ENCODE peak calls at places on chromosomes 12 and 14, in four cellular contexts. One of them, this sample, is unnamed.

GRCh38 chr12:40907115-40907521 is 214.9 kb downstream of the CNTN1 start:
- DNase-seq in A549: peak; percentile 24
- DNase-seq in K562: no peak
- DNase-seq in GM12878: peak; percentile 34
- DNase-seq in this sample: no peak

GRCh38 chr14:56902413-56902812 is 92.1 kb upstream of the OTX2 start:
- DNase-seq in A549: no peak
- DNase-seq in K562: no peak
- DNase-seq in GM12878: no peak
- DNase-seq in this sample: no peak

GRCh38 chr12:93921511-93921910 is 226.9 kb upstream of the PLXNC1 start:
- DNase-seq in A549: no peak
- DNase-seq in K562: no peak
- DNase-seq in GM12878: no peak
- DNase-seq in this sample: no peak

GRCh38 chr12:132803883-132804282 is 24.8 kb downstream of the GOLGA3 start:
- DNase-seq in A549: no peak
- DNase-seq in K562: no peak
- DNase-seq in GM12878: no peak
- DNase-seq in this sample: no peak

GRCh38 chr12:51011960-51012359 is 14.2 kb downstream of the SLC11A2 start:
- DNase-seq in A549: no peak
- DNase-seq in K562: no peak
- DNase-seq in GM12878: no peak
- DNase-seq in this sample: no peak

GRCh38 chr12:13124661-13125505 is 21.4 kb upstream of the GSG1 start:
- DNase-seq in A549: no peak
- DNase-seq in K562: no peak
- DNase-seq in GM12878: no peak
- DNase-seq in this sample: no peak

GRCh38 chr14:99982449-99983250 is 82.6 kb upstream of the EVL start:
- DNase-seq in A549: peak; percentile 65
- DNase-seq in K562: peak; percentile 75
- DNase-seq in GM12878: peak; percentile 33
- DNase-seq in this sample: peak; percentile 39

GRCh38 chr12:44875417-44875953 is 630 bp downstream of the NELL2 start:
- DNase-seq in A549: no peak
- DNase-seq in K562: no peak
- DNase-seq in GM12878: no peak
- DNase-seq in this sample: no peak

GRCh38 chr12:21527451-21528180 is 1.5 kb downstream of the SPX start:
- DNase-seq in A549: peak; percentile 70
- DNase-seq in K562: no peak
- DNase-seq in GM12878: peak; percentile 27
- DNase-seq in this sample: no peak

GRCh38 chr12:76444408-76444984 is 96.3 kb upstream of the BBS10 start:
- DNase-seq in A549: no peak
- DNase-seq in K562: no peak
- DNase-seq in GM12878: no peak
- DNase-seq in this sample: no peak

GRCh38 chr14:67416810-67417209 is 4.8 kb upstream of the PLEK2 start:
- DNase-seq in A549: no peak
- DNase-seq in K562: no peak
- DNase-seq in GM12878: no peak
- DNase-seq in this sample: no peak

GRCh38 chr12:52522346-52523011 is 2.3 kb upstream of the KRT5 start:
- DNase-seq in A549: no peak
- DNase-seq in K562: no peak
- DNase-seq in GM12878: no peak
- DNase-seq in this sample: no peak

GRCh38 chr12:52518574-52519469 is 1.4 kb downstream of the KRT5 start:
- DNase-seq in A549: no peak
- DNase-seq in K562: no peak
- DNase-seq in GM12878: no peak
- DNase-seq in this sample: no peak

GRCh38 chr12:52521581-52522266 is 1.5 kb upstream of the KRT5 start:
- DNase-seq in A549: no peak
- DNase-seq in K562: no peak
- DNase-seq in GM12878: no peak
- DNase-seq in this sample: no peak

GRCh38 chr12:52519826-52520662 is at the start of gene KRT5:
- DNase-seq in A549: no peak
- DNase-seq in K562: no peak
- DNase-seq in GM12878: no peak
- DNase-seq in this sample: no peak

GRCh38 chr12:52521175-52521574 is 981 bp upstream of the KRT5 start:
- DNase-seq in A549: no peak
- DNase-seq in K562: peak; percentile 6
- DNase-seq in GM12878: no peak
- DNase-seq in this sample: no peak
- TF ChIP-seq POLR2AphosphoS2 in A549: no peak
- TF ChIP-seq POLR2AphosphoS2 in K562: no peak
- TF ChIP-seq POLR2AphosphoS2 in GM12878: no peak
- TF ChIP-seq POLR2AphosphoS2 in this sample: no peak

DNA sequence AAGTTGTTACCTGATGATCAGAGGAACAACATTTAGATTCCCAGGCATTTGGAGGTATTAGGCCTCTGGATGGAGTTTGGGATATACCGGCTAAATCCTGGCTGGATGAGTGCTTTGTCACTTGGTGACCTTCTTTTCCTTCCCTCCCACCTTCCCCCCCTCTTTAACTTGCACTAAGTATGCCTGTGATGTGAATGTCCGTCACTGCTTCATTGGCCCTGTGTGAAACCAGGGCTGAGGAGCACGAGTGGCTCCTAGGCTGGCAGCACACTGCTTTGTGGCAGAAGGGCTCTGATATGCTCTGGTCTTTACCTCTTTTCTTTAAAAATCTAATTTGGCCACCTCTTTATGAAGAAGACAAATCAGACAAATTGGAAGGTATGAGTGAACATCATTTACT is 95.7 kb downstream of the ESR2 start:
- DNase-seq in A549: no peak
- DNase-seq in K562: no peak
- DNase-seq in GM12878: no peak
- DNase-seq in this sample: no peak
- TF ChIP-seq POLR2AphosphoS2 in A549: no peak
- TF ChIP-seq POLR2AphosphoS2 in K562: no peak
- TF ChIP-seq POLR2AphosphoS2 in GM12878: no peak
- TF ChIP-seq POLR2AphosphoS2 in this sample: no peak

GRCh38 chr12:6376079-6376941 is 947 bp upstream of the SCNN1A start:
- DNase-seq in A549: peak; percentile 86
- DNase-seq in K562: peak; percentile 43
- DNase-seq in GM12878: no peak
- DNase-seq in this sample: peak; percentile 64
- TF ChIP-seq POLR2AphosphoS2 in A549: no peak
- TF ChIP-seq POLR2AphosphoS2 in K562: no peak
- TF ChIP-seq POLR2AphosphoS2 in GM12878: no peak
- TF ChIP-seq POLR2AphosphoS2 in this sample: no peak

GRCh38 chr12:114221136-114221838 is 184.7 kb downstream of the TBX5 start:
- DNase-seq in A549: no peak
- DNase-seq in K562: no peak
- DNase-seq in GM12878: no peak
- DNase-seq in this sample: no peak

GRCh38 chr12:114229150-114229549 is 176.8 kb downstream of the TBX5 start:
- DNase-seq in A549: no peak
- DNase-seq in K562: no peak
- DNase-seq in GM12878: no peak
- DNase-seq in this sample: no peak

GRCh38 chr12:114232187-114232586 is 173.8 kb downstream of the TBX5 start:
- DNase-seq in A549: no peak
- DNase-seq in K562: no peak
- DNase-seq in GM12878: no peak
- DNase-seq in this sample: no peak

GRCh38 chr12:114221976-114222630 is 183.8 kb downstream of the TBX5 start:
- DNase-seq in A549: no peak
- DNase-seq in K562: no peak
- DNase-seq in GM12878: no peak
- DNase-seq in this sample: no peak

GRCh38 chr12:114226241-114226928 is 179.6 kb downstream of the TBX5 start:
- DNase-seq in A549: no peak
- DNase-seq in K562: peak; percentile 4
- DNase-seq in GM12878: no peak
- DNase-seq in this sample: no peak
- TF ChIP-seq POLR2AphosphoS2 in A549: no peak
- TF ChIP-seq POLR2AphosphoS2 in K562: no peak
- TF ChIP-seq POLR2AphosphoS2 in GM12878: no peak
- TF ChIP-seq POLR2AphosphoS2 in this sample: no peak

GRCh38 chr12:108308432-108308831 is 30.7 kb downstream of the CMKLR1 start:
- DNase-seq in A549: no peak
- DNase-seq in K562: no peak
- DNase-seq in GM12878: no peak
- DNase-seq in this sample: no peak

GRCh38 chr12:108306506-108306905 is 32.6 kb downstream of the CMKLR1 start:
- DNase-seq in A549: no peak
- DNase-seq in K562: no peak
- DNase-seq in GM12878: no peak
- DNase-seq in this sample: no peak

GRCh38 chr12:108305520-108305919 is 33.6 kb downstream of the CMKLR1 start:
- DNase-seq in A549: no peak
- DNase-seq in K562: peak; percentile 43
- DNase-seq in GM12878: no peak
- DNase-seq in this sample: no peak

GRCh38 chr12:108306014-108306501 is 33.1 kb downstream of the CMKLR1 start:
- DNase-seq in A549: no peak
- DNase-seq in K562: peak; percentile 21
- DNase-seq in GM12878: no peak
- DNase-seq in this sample: no peak

DNA sequence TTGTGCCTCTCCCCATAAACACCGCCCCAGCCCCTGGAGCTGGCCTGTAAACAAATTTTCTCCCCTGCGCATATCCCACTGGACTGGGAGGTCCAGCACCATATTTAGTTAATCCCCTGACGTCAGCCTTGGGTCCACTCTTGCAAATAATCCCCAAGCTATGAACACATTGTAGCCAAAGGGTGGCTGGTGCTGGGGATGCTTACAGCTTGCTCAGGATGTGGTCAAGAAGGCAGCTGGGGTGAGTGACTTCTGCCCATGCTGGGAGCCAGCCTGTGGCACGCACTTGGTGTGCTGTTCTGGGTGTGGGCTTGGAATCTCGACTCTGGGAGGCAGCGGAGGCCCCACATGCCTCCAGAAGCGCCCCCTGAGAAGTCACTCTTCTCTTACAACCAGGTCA is 32.1 kb downstream of the CMKLR1 start:
- DNase-seq in A549: no peak
- DNase-seq in K562: no peak
- DNase-seq in GM12878: no peak
- DNase-seq in this sample: no peak
- TF ChIP-seq POLR2AphosphoS2 in A549: no peak
- TF ChIP-seq POLR2AphosphoS2 in K562: no peak
- TF ChIP-seq POLR2AphosphoS2 in GM12878: no peak
- TF ChIP-seq POLR2AphosphoS2 in this sample: no peak

GRCh38 chr12:67721216-67721615 is 72.7 kb downstream of the DYRK2 start:
- DNase-seq in A549: no peak
- DNase-seq in K562: no peak
- DNase-seq in GM12878: no peak
- DNase-seq in this sample: no peak
- TF ChIP-seq POLR2AphosphoS2 in A549: no peak
- TF ChIP-seq POLR2AphosphoS2 in K562: no peak
- TF ChIP-seq POLR2AphosphoS2 in GM12878: no peak
- TF ChIP-seq POLR2AphosphoS2 in this sample: no peak

DNA sequence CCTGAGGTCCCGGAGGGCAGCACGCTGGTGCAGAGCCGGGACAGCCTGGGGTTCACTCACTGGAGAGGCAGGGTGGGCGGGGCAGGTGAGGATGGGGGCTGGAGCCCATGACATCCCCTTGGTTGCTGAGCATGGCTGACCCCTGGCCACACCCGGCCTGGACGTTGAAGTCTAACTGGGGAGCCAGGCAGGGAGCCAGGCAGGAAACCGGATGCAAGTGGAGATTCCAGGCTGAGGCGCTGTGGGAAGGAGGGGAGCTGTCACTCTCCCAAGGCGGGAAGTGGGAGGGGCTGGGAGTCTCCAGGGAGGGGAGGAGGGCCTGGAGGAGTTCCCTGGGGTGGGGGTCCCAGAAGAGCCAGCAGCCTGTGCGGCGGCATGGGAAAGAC is 7.7 kb upstream of the INF2 start:
- DNase-seq in A549: peak; percentile 91
- DNase-seq in K562: no peak
- DNase-seq in GM12878: no peak
- DNase-seq in this sample: peak; percentile 46
- TF ChIP-seq POLR2AphosphoS2 in A549: no peak
- TF ChIP-seq POLR2AphosphoS2 in K562: no peak
- TF ChIP-seq POLR2AphosphoS2 in GM12878: no peak
- TF ChIP-seq POLR2AphosphoS2 in this sample: no peak

GRCh38 chr12:53996188-53996885 is 3.6 kb upstream of the HOXC9 start:
- DNase-seq in A549: no peak
- DNase-seq in K562: peak; percentile 53
- DNase-seq in GM12878: no peak
- DNase-seq in this sample: no peak

GRCh38 chr12:53993397-53994267 is 6.3 kb upstream of the HOXC9 start:
- DNase-seq in A549: no peak
- DNase-seq in K562: no peak
- DNase-seq in GM12878: no peak
- DNase-seq in this sample: no peak

GRCh38 chr12:53995311-53996187 is 4.4 kb upstream of the HOXC9 start:
- DNase-seq in A549: no peak
- DNase-seq in K562: peak; percentile 90
- DNase-seq in GM12878: no peak
- DNase-seq in this sample: no peak

GRCh38 chr12:53994268-53994690 is 5.7 kb upstream of the HOXC9 start:
- DNase-seq in A549: no peak
- DNase-seq in K562: peak; percentile 63
- DNase-seq in GM12878: no peak
- DNase-seq in this sample: peak; percentile 57

DNA sequence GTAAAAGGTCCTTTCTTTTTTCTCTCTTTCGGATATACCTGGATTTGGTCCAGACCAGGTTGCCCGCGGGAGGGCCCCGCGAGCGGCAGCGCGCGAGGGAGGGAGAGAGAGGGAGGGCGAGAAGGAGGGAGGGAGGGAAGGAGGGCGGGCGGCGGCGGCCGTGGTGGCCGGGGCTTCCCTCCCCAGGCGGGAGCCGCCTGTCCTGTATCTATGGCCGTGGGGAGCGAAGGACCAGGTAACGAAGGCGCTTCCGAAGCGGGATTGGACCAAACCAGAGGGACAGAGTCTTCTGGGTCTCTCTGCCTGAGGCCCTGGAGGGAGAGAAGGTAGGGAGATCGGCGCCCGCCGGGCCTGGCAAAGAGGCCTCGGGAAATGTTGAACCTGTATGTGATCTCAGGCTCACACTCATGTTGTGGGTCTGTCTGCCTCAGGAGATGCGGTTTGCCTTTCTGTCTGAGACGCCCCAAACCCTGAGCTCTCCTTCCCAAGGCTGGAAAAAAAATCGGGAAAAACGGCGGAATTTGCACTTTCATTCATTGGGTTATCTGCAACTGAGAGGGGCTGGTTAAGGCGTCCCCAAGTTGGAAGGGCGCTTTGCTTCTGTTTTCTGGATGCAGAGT is 5.2 kb upstream of the HOXC9 start:
- DNase-seq in A549: no peak
- DNase-seq in K562: peak; percentile 75
- DNase-seq in GM12878: no peak
- DNase-seq in this sample: no peak
- TF ChIP-seq POLR2AphosphoS2 in A549: no peak
- TF ChIP-seq POLR2AphosphoS2 in K562: no peak
- TF ChIP-seq POLR2AphosphoS2 in GM12878: no peak
- TF ChIP-seq POLR2AphosphoS2 in this sample: no peak